ENCODE peak calls at places on chromosomes 3 and 15, in nine cellular contexts. One of them, this sample, is unnamed.

GRCh38 chr15:44029003-44029402 is 166.1 kb downstream of the FRMD5 start:
- DNase-seq in stromal cell of bone marrow: no peak
- DNase-seq in thoracic aorta: no peak
- DNase-seq in nephron progenitor cell: no peak
- DNase-seq in activated T-cell treated with anti-CD3 and anti-CD28 coated beads for 24 hours: no peak
- DNase-seq in kidney glomerular epithelial cell: no peak
- DNase-seq in GM06990: no peak
- DNase-seq in stimulated activated CD4-positive, alpha-beta T cell treated with anti-CD3 and anti-CD28 coated beads, Interleukin-2, amount 100 ng/mL, for 24 hours: no peak
- DNase-seq in fibroblast of gingiva: no peak
- DNase-seq in this sample: no peak

GRCh38 chr15:91192285-91193058 is 92.4 kb downstream of the SV2B start:
- DNase-seq in GM06990: peak; percentile 20
- DNase-seq in stimulated activated CD4-positive, alpha-beta T cell treated with anti-CD3 and anti-CD28 coated beads, Interleukin-2, amount 100 ng/mL, for 24 hours: no peak
- DNase-seq in activated T-cell treated with anti-CD3 and anti-CD28 coated beads for 24 hours: no peak
- DNase-seq in stromal cell of bone marrow: no peak
- DNase-seq in kidney glomerular epithelial cell: no peak
- DNase-seq in thoracic aorta: no peak
- DNase-seq in fibroblast of gingiva: no peak
- DNase-seq in nephron progenitor cell: no peak
- DNase-seq in this sample: no peak

GRCh38 chr3:151918253-151919029 is 45.0 kb downstream of the SUCNR1 start:
- DNase-seq in GM06990: peak; percentile 25
- DNase-seq in fibroblast of gingiva: peak; percentile 59
- DNase-seq in nephron progenitor cell: no peak
- DNase-seq in thoracic aorta: no peak
- DNase-seq in activated T-cell treated with anti-CD3 and anti-CD28 coated beads for 24 hours: no peak
- DNase-seq in stimulated activated CD4-positive, alpha-beta T cell treated with anti-CD3 and anti-CD28 coated beads, Interleukin-2, amount 100 ng/mL, for 24 hours: no peak
- DNase-seq in kidney glomerular epithelial cell: peak; percentile 45
- DNase-seq in stromal cell of bone marrow: no peak
- DNase-seq in this sample: peak; percentile 63

GRCh38 chr3:194824676-194825075 is 139.0 kb downstream of the FAM43A start:
- DNase-seq in nephron progenitor cell: no peak
- DNase-seq in thoracic aorta: no peak
- DNase-seq in kidney glomerular epithelial cell: no peak
- DNase-seq in GM06990: no peak
- DNase-seq in stromal cell of bone marrow: peak; percentile 54
- DNase-seq in fibroblast of gingiva: no peak
- DNase-seq in stimulated activated CD4-positive, alpha-beta T cell treated with anti-CD3 and anti-CD28 coated beads, Interleukin-2, amount 100 ng/mL, for 24 hours: no peak
- DNase-seq in activated T-cell treated with anti-CD3 and anti-CD28 coated beads for 24 hours: no peak
- DNase-seq in this sample: no peak

GRCh38 chr3:106963446-106963845 is 413.8 kb upstream of the CCDC54 start:
- DNase-seq in nephron progenitor cell: no peak
- DNase-seq in stromal cell of bone marrow: peak; percentile 31
- DNase-seq in kidney glomerular epithelial cell: peak; percentile 21
- DNase-seq in stimulated activated CD4-positive, alpha-beta T cell treated with anti-CD3 and anti-CD28 coated beads, Interleukin-2, amount 100 ng/mL, for 24 hours: no peak
- DNase-seq in thoracic aorta: no peak
- DNase-seq in fibroblast of gingiva: peak; percentile 53
- DNase-seq in activated T-cell treated with anti-CD3 and anti-CD28 coated beads for 24 hours: no peak
- DNase-seq in GM06990: no peak
- DNase-seq in this sample: peak; percentile 9

GRCh38 chr15:101070502-101071273 is 151.5 kb downstream of the LRRK1 start:
- DNase-seq in nephron progenitor cell: no peak
- DNase-seq in activated T-cell treated with anti-CD3 and anti-CD28 coated beads for 24 hours: no peak
- DNase-seq in stimulated activated CD4-positive, alpha-beta T cell treated with anti-CD3 and anti-CD28 coated beads, Interleukin-2, amount 100 ng/mL, for 24 hours: no peak
- DNase-seq in stromal cell of bone marrow: peak; percentile 84
- DNase-seq in kidney glomerular epithelial cell: peak; percentile 48
- DNase-seq in thoracic aorta: no peak
- DNase-seq in GM06990: no peak
- DNase-seq in fibroblast of gingiva: peak; percentile 87
- DNase-seq in this sample: peak; percentile 42

GRCh38 chr3:134356411-134357040 is 17.7 kb downstream of the AMOTL2 start:
- DNase-seq in stimulated activated CD4-positive, alpha-beta T cell treated with anti-CD3 and anti-CD28 coated beads, Interleukin-2, amount 100 ng/mL, for 24 hours: no peak
- DNase-seq in GM06990: no peak
- DNase-seq in activated T-cell treated with anti-CD3 and anti-CD28 coated beads for 24 hours: no peak
- DNase-seq in kidney glomerular epithelial cell: no peak
- DNase-seq in thoracic aorta: no peak
- DNase-seq in stromal cell of bone marrow: no peak
- DNase-seq in fibroblast of gingiva: no peak
- DNase-seq in nephron progenitor cell: no peak
- DNase-seq in this sample: no peak

GRCh38 chr15:83078712-83079111 is 11.7 kb upstream of the BTBD1 start:
- DNase-seq in stimulated activated CD4-positive, alpha-beta T cell treated with anti-CD3 and anti-CD28 coated beads, Interleukin-2, amount 100 ng/mL, for 24 hours: no peak
- DNase-seq in thoracic aorta: no peak
- DNase-seq in activated T-cell treated with anti-CD3 and anti-CD28 coated beads for 24 hours: no peak
- DNase-seq in nephron progenitor cell: no peak
- DNase-seq in kidney glomerular epithelial cell: no peak
- DNase-seq in stromal cell of bone marrow: no peak
- DNase-seq in fibroblast of gingiva: no peak
- DNase-seq in GM06990: no peak
- DNase-seq in this sample: no peak

GRCh38 chr3:162632672-162633071 is 1136.1 kb downstream of the OTOL1 start:
- DNase-seq in stromal cell of bone marrow: peak; percentile 2
- DNase-seq in stimulated activated CD4-positive, alpha-beta T cell treated with anti-CD3 and anti-CD28 coated beads, Interleukin-2, amount 100 ng/mL, for 24 hours: no peak
- DNase-seq in kidney glomerular epithelial cell: no peak
- DNase-seq in fibroblast of gingiva: no peak
- DNase-seq in activated T-cell treated with anti-CD3 and anti-CD28 coated beads for 24 hours: no peak
- DNase-seq in GM06990: no peak
- DNase-seq in nephron progenitor cell: no peak
- DNase-seq in thoracic aorta: no peak
- DNase-seq in this sample: no peak

GRCh38 chr15:57505949-57506391 is 85.7 kb upstream of the MYZAP start:
- DNase-seq in activated T-cell treated with anti-CD3 and anti-CD28 coated beads for 24 hours: no peak
- DNase-seq in stimulated activated CD4-positive, alpha-beta T cell treated with anti-CD3 and anti-CD28 coated beads, Interleukin-2, amount 100 ng/mL, for 24 hours: no peak
- DNase-seq in nephron progenitor cell: no peak
- DNase-seq in stromal cell of bone marrow: no peak
- DNase-seq in fibroblast of gingiva: no peak
- DNase-seq in kidney glomerular epithelial cell: peak; percentile 72
- DNase-seq in thoracic aorta: peak; percentile 36
- DNase-seq in GM06990: no peak
- DNase-seq in this sample: peak; percentile 12

GRCh38 chr3:109081746-109082510 is 36.0 kb downstream of the MORC1 start:
- DNase-seq in thoracic aorta: no peak
- DNase-seq in stimulated activated CD4-positive, alpha-beta T cell treated with anti-CD3 and anti-CD28 coated beads, Interleukin-2, amount 100 ng/mL, for 24 hours: peak; percentile 21
- DNase-seq in activated T-cell treated with anti-CD3 and anti-CD28 coated beads for 24 hours: peak; percentile 16
- DNase-seq in stromal cell of bone marrow: peak; percentile 5
- DNase-seq in nephron progenitor cell: peak; percentile 29
- DNase-seq in GM06990: peak; percentile 59
- DNase-seq in kidney glomerular epithelial cell: peak; percentile 69
- DNase-seq in fibroblast of gingiva: peak; percentile 9
- DNase-seq in this sample: peak; percentile 9

GRCh38 chr3:4647411-4647810 is 154.3 kb downstream of the ITPR1 start:
- DNase-seq in GM06990: no peak
- DNase-seq in kidney glomerular epithelial cell: no peak
- DNase-seq in stromal cell of bone marrow: no peak
- DNase-seq in thoracic aorta: no peak
- DNase-seq in nephron progenitor cell: no peak
- DNase-seq in stimulated activated CD4-positive, alpha-beta T cell treated with anti-CD3 and anti-CD28 coated beads, Interleukin-2, amount 100 ng/mL, for 24 hours: no peak
- DNase-seq in activated T-cell treated with anti-CD3 and anti-CD28 coated beads for 24 hours: no peak
- DNase-seq in fibroblast of gingiva: no peak
- DNase-seq in this sample: no peak

GRCh38 chr15:78709263-78709882 is 68.4 kb upstream of the CHRNB4 start:
- DNase-seq in GM06990: peak; percentile 38
- DNase-seq in stromal cell of bone marrow: no peak
- DNase-seq in nephron progenitor cell: peak; percentile 89
- DNase-seq in kidney glomerular epithelial cell: peak; percentile 33
- DNase-seq in thoracic aorta: peak; percentile 9
- DNase-seq in stimulated activated CD4-positive, alpha-beta T cell treated with anti-CD3 and anti-CD28 coated beads, Interleukin-2, amount 100 ng/mL, for 24 hours: peak; percentile 73
- DNase-seq in activated T-cell treated with anti-CD3 and anti-CD28 coated beads for 24 hours: peak; percentile 59
- DNase-seq in fibroblast of gingiva: peak; percentile 7
- DNase-seq in this sample: no peak

GRCh38 chr15:36858423-36858822 is 241.9 kb downstream of the MEIS2 start:
- DNase-seq in kidney glomerular epithelial cell: no peak
- DNase-seq in thoracic aorta: no peak
- DNase-seq in GM06990: no peak
- DNase-seq in activated T-cell treated with anti-CD3 and anti-CD28 coated beads for 24 hours: no peak
- DNase-seq in stromal cell of bone marrow: no peak
- DNase-seq in fibroblast of gingiva: no peak
- DNase-seq in stimulated activated CD4-positive, alpha-beta T cell treated with anti-CD3 and anti-CD28 coated beads, Interleukin-2, amount 100 ng/mL, for 24 hours: no peak
- DNase-seq in nephron progenitor cell: no peak
- DNase-seq in this sample: no peak

GRCh38 chr15:65646486-65646885 is 24.7 kb downstream of the SLC24A1 start:
- DNase-seq in stimulated activated CD4-positive, alpha-beta T cell treated with anti-CD3 and anti-CD28 coated beads, Interleukin-2, amount 100 ng/mL, for 24 hours: no peak
- DNase-seq in thoracic aorta: no peak
- DNase-seq in kidney glomerular epithelial cell: no peak
- DNase-seq in nephron progenitor cell: no peak
- DNase-seq in stromal cell of bone marrow: no peak
- DNase-seq in fibroblast of gingiva: no peak
- DNase-seq in activated T-cell treated with anti-CD3 and anti-CD28 coated beads for 24 hours: no peak
- DNase-seq in GM06990: no peak
- DNase-seq in this sample: no peak

GRCh38 chr3:13598926-13599886 is 50.3 kb downstream of the FBLN2 start:
- DNase-seq in fibroblast of gingiva: peak; percentile 42
- DNase-seq in activated T-cell treated with anti-CD3 and anti-CD28 coated beads for 24 hours: no peak
- DNase-seq in kidney glomerular epithelial cell: no peak
- DNase-seq in stimulated activated CD4-positive, alpha-beta T cell treated with anti-CD3 and anti-CD28 coated beads, Interleukin-2, amount 100 ng/mL, for 24 hours: no peak
- DNase-seq in nephron progenitor cell: no peak
- DNase-seq in thoracic aorta: no peak
- DNase-seq in stromal cell of bone marrow: no peak
- DNase-seq in GM06990: no peak
- DNase-seq in this sample: no peak

GRCh38 chr3:170703121-170703588 is 117.3 kb upstream of the SLC7A14 start:
- DNase-seq in stromal cell of bone marrow: peak; percentile 84
- DNase-seq in activated T-cell treated with anti-CD3 and anti-CD28 coated beads for 24 hours: no peak
- DNase-seq in stimulated activated CD4-positive, alpha-beta T cell treated with anti-CD3 and anti-CD28 coated beads, Interleukin-2, amount 100 ng/mL, for 24 hours: no peak
- DNase-seq in kidney glomerular epithelial cell: no peak
- DNase-seq in GM06990: no peak
- DNase-seq in nephron progenitor cell: no peak
- DNase-seq in fibroblast of gingiva: peak; percentile 69
- DNase-seq in thoracic aorta: no peak
- DNase-seq in this sample: peak; percentile 78

GRCh38 chr15:28886431-28887343 is 913 bp downstream of the APBA2 start:
- DNase-seq in nephron progenitor cell: no peak
- DNase-seq in activated T-cell treated with anti-CD3 and anti-CD28 coated beads for 24 hours: no peak
- DNase-seq in fibroblast of gingiva: no peak
- DNase-seq in GM06990: no peak
- DNase-seq in kidney glomerular epithelial cell: no peak
- DNase-seq in stromal cell of bone marrow: no peak
- DNase-seq in thoracic aorta: no peak
- DNase-seq in stimulated activated CD4-positive, alpha-beta T cell treated with anti-CD3 and anti-CD28 coated beads, Interleukin-2, amount 100 ng/mL, for 24 hours: no peak
- DNase-seq in this sample: no peak

GRCh38 chr3:61448378-61448777 is 113.0 kb upstream of the PTPRG start:
- DNase-seq in stromal cell of bone marrow: no peak
- DNase-seq in GM06990: no peak
- DNase-seq in nephron progenitor cell: no peak
- DNase-seq in kidney glomerular epithelial cell: no peak
- DNase-seq in stimulated activated CD4-positive, alpha-beta T cell treated with anti-CD3 and anti-CD28 coated beads, Interleukin-2, amount 100 ng/mL, for 24 hours: no peak
- DNase-seq in activated T-cell treated with anti-CD3 and anti-CD28 coated beads for 24 hours: no peak
- DNase-seq in thoracic aorta: no peak
- DNase-seq in fibroblast of gingiva: no peak
- DNase-seq in this sample: no peak

GRCh38 chr3:128489860-128490649 is 2.9 kb downstream of the GATA2 start:
- DNase-seq in stromal cell of bone marrow: no peak
- DNase-seq in kidney glomerular epithelial cell: no peak
- DNase-seq in fibroblast of gingiva: no peak
- DNase-seq in thoracic aorta: no peak
- DNase-seq in stimulated activated CD4-positive, alpha-beta T cell treated with anti-CD3 and anti-CD28 coated beads, Interleukin-2, amount 100 ng/mL, for 24 hours: no peak
- DNase-seq in nephron progenitor cell: peak; percentile 70
- DNase-seq in GM06990: no peak
- DNase-seq in activated T-cell treated with anti-CD3 and anti-CD28 coated beads for 24 hours: no peak
- DNase-seq in this sample: no peak

GRCh38 chr15:71804226-71804625 is 6.1 kb upstream of the NR2E3 start:
- DNase-seq in stimulated activated CD4-positive, alpha-beta T cell treated with anti-CD3 and anti-CD28 coated beads, Interleukin-2, amount 100 ng/mL, for 24 hours: no peak
- DNase-seq in activated T-cell treated with anti-CD3 and anti-CD28 coated beads for 24 hours: no peak
- DNase-seq in fibroblast of gingiva: no peak
- DNase-seq in thoracic aorta: no peak
- DNase-seq in nephron progenitor cell: no peak
- DNase-seq in stromal cell of bone marrow: no peak
- DNase-seq in GM06990: no peak
- DNase-seq in kidney glomerular epithelial cell: no peak
- DNase-seq in this sample: no peak

GRCh38 chr15:60546764-60547163 is 67.8 kb upstream of the ICE2 start:
- DNase-seq in nephron progenitor cell: no peak
- DNase-seq in kidney glomerular epithelial cell: no peak
- DNase-seq in stimulated activated CD4-positive, alpha-beta T cell treated with anti-CD3 and anti-CD28 coated beads, Interleukin-2, amount 100 ng/mL, for 24 hours: no peak
- DNase-seq in stromal cell of bone marrow: no peak
- DNase-seq in activated T-cell treated with anti-CD3 and anti-CD28 coated beads for 24 hours: no peak
- DNase-seq in fibroblast of gingiva: no peak
- DNase-seq in thoracic aorta: no peak
- DNase-seq in GM06990: no peak
- DNase-seq in this sample: no peak

GRCh38 chr3:193863657-193864323 is 270.8 kb downstream of the OPA1 start:
- DNase-seq in nephron progenitor cell: no peak
- DNase-seq in GM06990: no peak
- DNase-seq in stromal cell of bone marrow: no peak
- DNase-seq in kidney glomerular epithelial cell: no peak
- DNase-seq in fibroblast of gingiva: no peak
- DNase-seq in activated T-cell treated with anti-CD3 and anti-CD28 coated beads for 24 hours: no peak
- DNase-seq in thoracic aorta: no peak
- DNase-seq in stimulated activated CD4-positive, alpha-beta T cell treated with anti-CD3 and anti-CD28 coated beads, Interleukin-2, amount 100 ng/mL, for 24 hours: no peak
- DNase-seq in this sample: no peak

GRCh38 chr15:33242165-33242564 is 47.7 kb upstream of the FMN1 start:
- DNase-seq in GM06990: no peak
- DNase-seq in activated T-cell treated with anti-CD3 and anti-CD28 coated beads for 24 hours: no peak
- DNase-seq in fibroblast of gingiva: peak; percentile 8
- DNase-seq in thoracic aorta: no peak
- DNase-seq in stromal cell of bone marrow: no peak
- DNase-seq in nephron progenitor cell: no peak
- DNase-seq in kidney glomerular epithelial cell: peak; percentile 98
- DNase-seq in stimulated activated CD4-positive, alpha-beta T cell treated with anti-CD3 and anti-CD28 coated beads, Interleukin-2, amount 100 ng/mL, for 24 hours: no peak
- DNase-seq in this sample: no peak

GRCh38 chr3:32325957-32326356 is 65.7 kb upstream of the CMTM7 start:
- DNase-seq in fibroblast of gingiva: peak; percentile 14
- DNase-seq in nephron progenitor cell: no peak
- DNase-seq in kidney glomerular epithelial cell: peak; percentile 64
- DNase-seq in activated T-cell treated with anti-CD3 and anti-CD28 coated beads for 24 hours: no peak
- DNase-seq in thoracic aorta: no peak
- DNase-seq in stromal cell of bone marrow: no peak
- DNase-seq in stimulated activated CD4-positive, alpha-beta T cell treated with anti-CD3 and anti-CD28 coated beads, Interleukin-2, amount 100 ng/mL, for 24 hours: no peak
- DNase-seq in GM06990: no peak
- DNase-seq in this sample: no peak

GRCh38 chr3:123791417-123791816 is 92.7 kb downstream of the MYLK start:
- DNase-seq in fibroblast of gingiva: peak; percentile 92
- DNase-seq in thoracic aorta: no peak
- DNase-seq in stromal cell of bone marrow: no peak
- DNase-seq in kidney glomerular epithelial cell: no peak
- DNase-seq in activated T-cell treated with anti-CD3 and anti-CD28 coated beads for 24 hours: no peak
- DNase-seq in GM06990: no peak
- DNase-seq in nephron progenitor cell: no peak
- DNase-seq in stimulated activated CD4-positive, alpha-beta T cell treated with anti-CD3 and anti-CD28 coated beads, Interleukin-2, amount 100 ng/mL, for 24 hours: no peak
- DNase-seq in this sample: peak; percentile 93

GRCh38 chr3:136266468-136266867 is 16.3 kb downstream of the PCCB start:
- DNase-seq in GM06990: no peak
- DNase-seq in nephron progenitor cell: no peak
- DNase-seq in kidney glomerular epithelial cell: peak; percentile 3
- DNase-seq in thoracic aorta: no peak
- DNase-seq in fibroblast of gingiva: peak; percentile 9
- DNase-seq in stromal cell of bone marrow: no peak
- DNase-seq in stimulated activated CD4-positive, alpha-beta T cell treated with anti-CD3 and anti-CD28 coated beads, Interleukin-2, amount 100 ng/mL, for 24 hours: no peak
- DNase-seq in activated T-cell treated with anti-CD3 and anti-CD28 coated beads for 24 hours: no peak
- DNase-seq in this sample: no peak

GRCh38 chr3:32420138-32420981 is 28.7 kb downstream of the CMTM7 start:
- DNase-seq in stimulated activated CD4-positive, alpha-beta T cell treated with anti-CD3 and anti-CD28 coated beads, Interleukin-2, amount 100 ng/mL, for 24 hours: peak; percentile 42
- DNase-seq in GM06990: peak; percentile 63
- DNase-seq in thoracic aorta: no peak
- DNase-seq in fibroblast of gingiva: no peak
- DNase-seq in stromal cell of bone marrow: no peak
- DNase-seq in activated T-cell treated with anti-CD3 and anti-CD28 coated beads for 24 hours: no peak
- DNase-seq in kidney glomerular epithelial cell: peak; percentile 88
- DNase-seq in nephron progenitor cell: no peak
- DNase-seq in this sample: no peak

GRCh38 chr15:84934942-84935729 is 46.5 kb upstream of the PDE8A start:
- DNase-seq in fibroblast of gingiva: no peak
- DNase-seq in kidney glomerular epithelial cell: no peak
- DNase-seq in thoracic aorta: no peak
- DNase-seq in stromal cell of bone marrow: no peak
- DNase-seq in stimulated activated CD4-positive, alpha-beta T cell treated with anti-CD3 and anti-CD28 coated beads, Interleukin-2, amount 100 ng/mL, for 24 hours: no peak
- DNase-seq in activated T-cell treated with anti-CD3 and anti-CD28 coated beads for 24 hours: no peak
- DNase-seq in nephron progenitor cell: peak; percentile 16
- DNase-seq in GM06990: no peak
- DNase-seq in this sample: no peak

GRCh38 chr3:56421205-56421604 is 47.1 kb downstream of the ERC2 start:
- DNase-seq in fibroblast of gingiva: no peak
- DNase-seq in stromal cell of bone marrow: no peak
- DNase-seq in stimulated activated CD4-positive, alpha-beta T cell treated with anti-CD3 and anti-CD28 coated beads, Interleukin-2, amount 100 ng/mL, for 24 hours: no peak
- DNase-seq in activated T-cell treated with anti-CD3 and anti-CD28 coated beads for 24 hours: no peak
- DNase-seq in kidney glomerular epithelial cell: no peak
- DNase-seq in nephron progenitor cell: no peak
- DNase-seq in thoracic aorta: no peak
- DNase-seq in GM06990: no peak
- DNase-seq in this sample: no peak

GRCh38 chr3:46574263-46574662 is 8.2 kb upstream of the LRRC2 start:
- DNase-seq in stimulated activated CD4-positive, alpha-beta T cell treated with anti-CD3 and anti-CD28 coated beads, Interleukin-2, amount 100 ng/mL, for 24 hours: no peak
- DNase-seq in stromal cell of bone marrow: no peak
- DNase-seq in activated T-cell treated with anti-CD3 and anti-CD28 coated beads for 24 hours: no peak
- DNase-seq in GM06990: no peak
- DNase-seq in kidney glomerular epithelial cell: no peak
- DNase-seq in thoracic aorta: no peak
- DNase-seq in fibroblast of gingiva: no peak
- DNase-seq in nephron progenitor cell: no peak
- DNase-seq in this sample: no peak

This sample was measured in fibroblast of the conjunctiva.